ENCODE peak calls at places on chromosomes 7 and 10, in nine cellular contexts. L, P, E, S, Y, U, X, T and W are unnamed samples.

GRCh38 chr10:43998021-43998809 is 349.5 kb upstream of the ZNF32 start:
- DNase-seq in Y (no peak), S (peak), X (no peak), E (no peak), T (no peak), U (no peak), L (no peak), P (no peak), W (no peak)

GRCh38 chr7:72337822-72338167 is 74.3 kb downstream of the CALN1 start:
- DNase-seq in Y (no peak), L (no peak), T (no peak), P (no peak), S (no peak), E (no peak), X (no peak), U (no peak), W (no peak)

GRCh38 chr7:12741951-12742575 is 54.6 kb downstream of the ARL4A start:
- DNase-seq in X (no peak), L (no peak), S (no peak), T (no peak), Y (no peak), P (no peak), E (no peak), U (no peak), W (no peak)

GRCh38 chr7:34837316-34837715 is 179.3 kb downstream of the NPSR1 start:
- DNase-seq in X (no peak), U (no peak), L (no peak), T (no peak), S (no peak), P (no peak), E (no peak), Y (no peak), W (no peak)

GRCh38 chr10:125783957-125784356 is 8.3 kb upstream of the MMP21 start:
- DNase-seq in Y (no peak), S (peak), X (no peak), L (no peak), E (no peak), U (no peak), P (no peak), T (no peak), W (no peak)

GRCh38 chr10:4283841-4284610 is 499.0 kb upstream of the KLF6 start:
- DNase-seq in L (no peak), T (no peak), E (no peak), P (no peak), S (peak), U (no peak), Y (no peak), X (no peak), W (peak)

GRCh38 chr10:78454123-78454645 is 420.5 kb downstream of the RPS24 start:
- DNase-seq in Y (no peak), U (no peak), P (no peak), E (no peak), L (no peak), X (no peak), T (no peak), S (no peak), W (no peak)

GRCh38 chr7:159094030-159094740 is 50.5 kb downstream of the VIPR2 start:
- DNase-seq in L (no peak), X (no peak), P (peak), T (no peak), Y (no peak), U (no peak), S (no peak), E (peak), W (no peak)

GRCh38 chr10:24866615-24867583 is 85.5 kb downstream of the PRTFDC1 start:
- DNase-seq in X (no peak), Y (no peak), U (no peak), S (no peak), P (no peak), L (no peak), T (peak), E (no peak), W (no peak)

GRCh38 chr7:22996470-22996869 is 17.5 kb downstream of the HYCC1 start:
- DNase-seq in E (no peak), T (no peak), U (no peak), Y (no peak), X (no peak), S (no peak), L (no peak), P (no peak), W (no peak)

GRCh38 chr10:63675171-63675570 is 154.0 kb downstream of the REEP3 start:
- DNase-seq in X (no peak), S (no peak), P (no peak), Y (no peak), L (no peak), E (no peak), T (peak), U (no peak), W (no peak)

GRCh38 chr10:69731184-69731583 is 70.5 kb upstream of the COL13A1 start:
- DNase-seq in S (peak), L (no peak), P (no peak), Y (no peak), X (no peak), U (no peak), T (no peak), E (no peak), W (no peak)

GRCh38 chr7:137546671-137547070 is 203.1 kb upstream of the PTN start:
- DNase-seq in P (no peak), U (no peak), L (no peak), X (no peak), S (no peak), Y (no peak), E (no peak), T (no peak), W (no peak)

GRCh38 chr7:6181136-6181535 is 91.3 kb downstream of the CYTH3 start:
- DNase-seq in E (no peak), T (no peak), L (no peak), X (no peak), Y (no peak), U (no peak), S (peak), P (no peak), W (no peak)

GRCh38 chr7:25262586-25262985 is 34.3 kb upstream of the NPVF start:
- DNase-seq in X (no peak), E (no peak), P (no peak), U (no peak), T (no peak), S (no peak), L (no peak), Y (no peak), W (no peak)

GRCh38 chr10:95445223-95445836 is 115.8 kb downstream of the SORBS1 start:
- DNase-seq in P (no peak), X (no peak), U (no peak), L (peak), S (no peak), E (no peak), T (peak), Y (no peak), W (no peak)